ENCODE peak calls at places on chromosomes 12 and 14, in eight cellular contexts. V is coronary artery, Z is lower leg skin, W is tibial artery, L is A549, G is heart left ventricle, X is cardiac muscle cell, N is dorsolateral prefrontal cortex. C is an unnamed sample.

GRCh38 chr14:54394596-54394995 is 2.2 kb upstream of the CDKN3 start:
- DNase-seq in V (no peak), Z (no peak), W (no peak), L (no peak), G (no peak), X (no peak), N (no peak), C (no peak)

GRCh38 chr14:36660736-36661505 is 739 bp upstream of the PAX9 start:
- DNase-seq in V (no peak), Z (no peak), W (no peak), L (no peak), G (no peak), X (no peak), N (no peak), C (no peak)

GRCh38 chr12:79426121-79426520 is 264.6 kb downstream of the PAWR start:
- DNase-seq in V (no peak), Z (no peak), W (no peak), L (no peak), G (no peak), X (no peak), N (no peak), C (no peak)

GRCh38 chr12:106863185-106863584 is 88.7 kb downstream of the RIC8B start:
- DNase-seq in V (no peak), Z (no peak), W (no peak), L (no peak), G (no peak), X (no peak), N (no peak), C (no peak)

GRCh38 chr14:54933006-54933405 is 30.4 kb upstream of the GCH1 start:
- DNase-seq in V (no peak), Z (no peak), W (no peak), L (no peak), G (no peak), X (no peak), N (no peak), C (no peak)

GRCh38 chr12:75628511-75628910 is 117.1 kb upstream of the KRR1 start:
- DNase-seq in V (no peak), Z (no peak), W (no peak), L (no peak), G (no peak), X (no peak), N (no peak), C (no peak)

GRCh38 chr14:59632381-59632780 is 55.8 kb upstream of the CCDC175 start:
- DNase-seq in V (no peak), Z (no peak), W (no peak), L (peak), G (no peak), X (peak), N (no peak), C (no peak)

GRCh38 chr12:66662729-66663128 is 16.1 kb downstream of the GRIP1 start:
- DNase-seq in V (no peak), Z (no peak), W (no peak), L (no peak), G (no peak), X (peak), N (no peak), C (no peak)

GRCh38 chr14:103207038-103207403 is 83.8 kb downstream of the TNFAIP2 start:
- DNase-seq in V (peak), Z (peak), W (peak), L (no peak), G (peak), X (peak), N (peak), C (peak)

GRCh38 chr12:131065801-131066200 is 112.1 kb downstream of the ADGRD1 start:
- DNase-seq in V (peak), Z (no peak), W (no peak), L (no peak), G (no peak), X (no peak), N (no peak), C (no peak)

GRCh38 chr14:59389936-59390335 is 75.2 kb downstream of the GPR135 start:
- DNase-seq in V (no peak), Z (no peak), W (no peak), L (no peak), G (no peak), X (no peak), N (no peak), C (no peak)

GRCh38 chr12:100716658-100716948 is 78.0 kb upstream of the ANO4 start:
- DNase-seq in V (no peak), Z (no peak), W (no peak), L (no peak), G (no peak), X (peak), N (no peak), C (no peak)

GRCh38 chr12:12357697-12358476 is 1.0 kb downstream of the BORCS5 start:
- DNase-seq in V (no peak), Z (no peak), W (no peak), L (no peak), G (no peak), X (peak), N (peak), C (no peak)

GRCh38 chr14:36132826-36133225 is 43.7 kb downstream of the PTCSC3 start:
- DNase-seq in V (no peak), Z (no peak), W (no peak), L (no peak), G (no peak), X (no peak), N (no peak), C (no peak)

GRCh38 chr14:89990623-89991275 is 35.0 kb downstream of the TDP1 start:
- DNase-seq in V (no peak), Z (no peak), W (no peak), L (no peak), G (no peak), X (no peak), N (no peak), C (no peak)

GRCh38 chr14:67010602-67011001 is 178.6 kb upstream of the GARIN2 start:
- DNase-seq in V (no peak), Z (no peak), W (no peak), L (no peak), G (no peak), X (no peak), N (no peak), C (no peak)

GRCh38 chr12:132173135-132174014 is 29.1 kb downstream of the NOC4L start:
- DNase-seq in V (no peak), Z (no peak), W (no peak), L (no peak), G (peak), X (no peak), N (no peak), C (no peak)

GRCh38 chr14:28468191-28469151 is 298.1 kb upstream of the FOXG1 start:
- DNase-seq in V (no peak), Z (no peak), W (no peak), L (no peak), G (no peak), X (no peak), N (no peak), C (no peak)

GRCh38 chr12:130872179-130873096 is 572 bp downstream of the RAN start:
- DNase-seq in V (no peak), Z (no peak), W (no peak), L (peak), G (peak), X (peak), N (peak), C (no peak)

GRCh38 chr14:68670344-68670725 is 122.5 kb downstream of the ZFP36L1 start:
- DNase-seq in V (no peak), Z (no peak), W (peak), L (no peak), G (no peak), X (no peak), N (no peak), C (no peak)

GRCh38 chr12:64459388-64460024 is 7.6 kb downstream of the TBK1 start:
- DNase-seq in V (no peak), Z (no peak), W (no peak), L (no peak), G (no peak), X (no peak), N (no peak), C (no peak)

GRCh38 chr12:109892748-109893147 is 7.3 kb upstream of the TCHP start:
- DNase-seq in V (no peak), Z (no peak), W (no peak), L (no peak), G (no peak), X (no peak), N (no peak), C (no peak)

GRCh38 chr14:36105401-36105800 is 71.1 kb downstream of the PTCSC3 start:
- DNase-seq in V (no peak), Z (no peak), W (no peak), L (no peak), G (no peak), X (no peak), N (no peak), C (no peak)

GRCh38 chr14:91352101-91352500 is 65.5 kb downstream of the CCDC88C start:
- DNase-seq in V (no peak), Z (no peak), W (no peak), L (no peak), G (peak), X (peak), N (no peak), C (no peak)

GRCh38 chr12:106914796-106915634 is 40.7 kb upstream of the TMEM263 start:
- DNase-seq in V (no peak), Z (no peak), W (no peak), L (no peak), G (no peak), X (no peak), N (no peak), C (no peak)

GRCh38 chr12:111692575-111693210 is 6.8 kb downstream of the ACAD10 start:
- DNase-seq in V (no peak), Z (no peak), W (no peak), L (peak), G (no peak), X (peak), N (no peak), C (no peak)

GRCh38 chr12:43861015-43861846 is 25.4 kb downstream of the TMEM117 start:
- DNase-seq in V (no peak), Z (no peak), W (no peak), L (no peak), G (no peak), X (no peak), N (no peak), C (no peak)

GRCh38 chr14:38290601-38291190 is 34.8 kb upstream of the CLEC14A start:
- DNase-seq in V (no peak), Z (no peak), W (no peak), L (no peak), G (no peak), X (peak), N (no peak), C (no peak)

GRCh38 chr12:94710933-94711332 is 60.6 kb upstream of the TMCC3 start:
- DNase-seq in V (no peak), Z (no peak), W (no peak), L (peak), G (no peak), X (peak), N (no peak), C (no peak)

GRCh38 chr14:95183082-95183481 is 25.8 kb upstream of the DICER1 start:
- DNase-seq in V (peak), Z (no peak), W (no peak), L (no peak), G (no peak), X (no peak), N (no peak), C (no peak)

GRCh38 chr12:25769076-25769945 is 189.2 kb upstream of the RASSF8 start:
- DNase-seq in V (no peak), Z (no peak), W (no peak), L (peak), G (no peak), X (peak), N (no peak), C (no peak)

GRCh38 chr12:129245769-129246168 is 392.5 kb downstream of the GLT1D1 start:
- DNase-seq in V (no peak), Z (no peak), W (no peak), L (no peak), G (no peak), X (no peak), N (no peak), C (no peak)

GRCh38 chr14:104870368-104871144 is 5.5 kb downstream of the CEP170B start:
- DNase-seq in V (no peak), Z (no peak), W (no peak), L (peak), G (no peak), X (no peak), N (no peak), C (no peak)

GRCh38 chr12:67483871-67484554 is 164.5 kb upstream of the DYRK2 start:
- DNase-seq in V (no peak), Z (no peak), W (no peak), L (no peak), G (no peak), X (no peak), N (no peak), C (no peak)

GRCh38 chr14:23645812-23646647 is 9.9 kb downstream of the DHRS2 start:
- DNase-seq in V (no peak), Z (no peak), W (no peak), L (no peak), G (no peak), X (no peak), N (no peak), C (no peak)

GRCh38 chr14:22008098-22008412 is 334.4 kb upstream of the OR4E1 start:
- DNase-seq in V (no peak), Z (no peak), W (no peak), L (no peak), G (no peak), X (no peak), N (no peak), C (no peak)

GRCh38 chr14:67513631-67514108 is 19.4 kb upstream of the PLEKHH1 start:
- DNase-seq in V (no peak), Z (no peak), W (no peak), L (no peak), G (no peak), X (no peak), N (peak), C (no peak)

DNA sequence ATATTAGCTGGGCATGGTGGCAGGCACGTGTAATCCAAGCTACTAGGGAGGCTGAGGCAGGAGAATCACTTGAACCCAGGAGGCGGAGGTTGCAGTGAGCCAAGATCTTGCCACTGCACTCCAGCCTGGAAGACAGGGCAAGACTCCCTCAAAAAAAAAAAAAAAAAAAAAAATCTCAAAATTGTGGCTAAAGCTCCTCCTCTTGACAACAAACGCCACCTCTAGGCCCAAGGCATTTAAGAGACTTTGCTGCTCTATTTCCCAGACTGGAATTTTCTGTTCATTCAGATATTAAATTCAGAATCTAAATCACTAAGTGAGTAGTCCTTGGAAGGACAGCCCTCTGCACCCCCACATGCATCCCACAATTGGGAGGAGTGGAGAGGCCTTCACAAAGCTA is 1.4 kb downstream of the ZFYVE1 start:
- DNase-seq in V (no peak), Z (no peak), W (no peak), L (no peak), G (no peak), X (peak), N (no peak), C (no peak)
- H3K4me3 ChIP-seq in V (peak), Z (no peak), W (peak), L (no peak), G (peak), X (peak), N (peak), C (no peak)

GRCh38 chr14:75989134-75989533 is 3.6 kb downstream of the IFT43 start:
- DNase-seq in V (no peak), Z (peak), W (peak), L (no peak), G (peak), X (peak), N (no peak), C (peak)

GRCh38 chr14:75990297-75990696 is 4.7 kb downstream of the IFT43 start:
- DNase-seq in V (no peak), Z (no peak), W (no peak), L (no peak), G (no peak), X (no peak), N (no peak), C (no peak)

GRCh38 chr14:75995372-75996041 is 9.9 kb downstream of the IFT43 start:
- DNase-seq in V (peak), Z (no peak), W (peak), L (no peak), G (peak), X (peak), N (no peak), C (peak)

GRCh38 chr14:75993567-75994041 is 8.0 kb downstream of the IFT43 start:
- DNase-seq in V (no peak), Z (no peak), W (no peak), L (no peak), G (no peak), X (no peak), N (no peak), C (peak)

DNA sequence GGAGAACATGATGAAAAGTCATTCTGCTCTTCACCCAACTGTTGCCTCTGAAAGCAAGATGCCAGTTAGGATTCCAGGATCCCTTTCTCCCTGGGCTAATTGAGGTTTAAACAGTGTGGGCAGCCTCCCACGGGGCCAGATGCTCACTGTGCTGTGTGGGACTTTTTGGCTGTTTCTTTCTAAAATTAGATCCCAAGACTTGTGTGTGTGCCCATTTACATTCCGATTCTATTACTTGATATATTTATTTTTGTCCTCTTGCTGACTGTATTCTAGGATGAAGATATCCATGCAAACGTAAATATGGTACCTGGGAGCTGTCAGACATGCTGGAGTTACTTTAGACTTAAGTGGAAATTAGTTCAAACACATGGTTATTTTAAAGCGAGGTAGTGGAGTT is 6.2 kb downstream of the IFT43 start:
- DNase-seq in V (no peak), Z (no peak), W (no peak), L (no peak), G (no peak), X (no peak), N (no peak), C (no peak)
- TF ChIP-seq CTCF in V (no peak), Z (no peak), W (no peak), L (no peak), G (no peak), X (no peak), N (no peak), C (no peak)

GRCh38 chr12:53201170-53201541 is 5.9 kb downstream of the ITGB7 start:
- DNase-seq in V (no peak), Z (no peak), W (no peak), L (no peak), G (no peak), X (peak), N (no peak), C (no peak)
- H3K4me3 ChIP-seq in V (no peak), Z (no peak), W (no peak), L (no peak), G (no peak), X (no peak), N (no peak), C (no peak)

GRCh38 chr12:115947696-115948062 is 329.8 kb downstream of the MED13L start:
- DNase-seq in V (no peak), Z (no peak), W (no peak), L (no peak), G (no peak), X (no peak), N (no peak), C (no peak)
- TF ChIP-seq CTCF in V (no peak), Z (no peak), W (no peak), L (no peak), G (no peak), X (no peak), N (no peak), C (no peak)

DNA sequence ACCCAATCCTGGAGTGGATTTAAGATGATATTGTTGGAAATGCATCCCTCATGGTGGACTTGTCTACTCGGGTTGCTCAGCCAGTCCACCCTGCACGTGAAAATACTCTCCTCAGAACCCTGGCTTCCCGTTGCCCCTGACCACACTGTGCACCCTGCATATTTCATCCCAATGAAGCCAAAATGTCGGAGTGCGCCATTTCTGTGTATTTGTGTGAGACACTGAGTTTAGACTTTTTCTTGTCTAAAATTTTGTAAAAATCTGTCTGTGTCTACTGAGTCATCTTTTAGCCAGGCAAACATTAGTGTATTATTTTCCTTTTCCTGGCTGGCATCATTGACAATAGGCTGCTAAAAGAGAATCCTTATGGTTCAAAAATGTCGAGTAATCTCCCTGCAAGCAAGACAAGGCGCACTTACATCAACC is 485 bp upstream of the PNMA1 start:
- DNase-seq in V (no peak), Z (no peak), W (no peak), L (peak), G (no peak), X (peak), N (no peak), C (no peak)
- H3K4me3 ChIP-seq in V (peak), Z (no peak), W (peak), L (peak), G (peak), X (peak), N (peak), C (peak)

GRCh38 chr14:100015251-100015655 is 50.0 kb upstream of the EVL start:
- DNase-seq in V (no peak), Z (no peak), W (no peak), L (no peak), G (no peak), X (no peak), N (no peak), C (no peak)
- TF ChIP-seq CTCF in V (no peak), Z (no peak), W (no peak), L (no peak), G (no peak), X (no peak), N (no peak), C (no peak)

GRCh38 chr14:50792058-50792477 is 38.9 kb downstream of the NIN start:
- DNase-seq in V (no peak), Z (no peak), W (no peak), L (no peak), G (no peak), X (peak), N (no peak), C (no peak)

GRCh38 chr14:50794063-50794645 is 36.8 kb downstream of the NIN start:
- DNase-seq in V (no peak), Z (no peak), W (no peak), L (no peak), G (no peak), X (no peak), N (no peak), C (no peak)

GRCh38 chr14:50792634-50793068 is 38.3 kb downstream of the NIN start:
- DNase-seq in V (no peak), Z (no peak), W (no peak), L (no peak), G (peak), X (no peak), N (no peak), C (no peak)

GRCh38 chr14:50791201-50791600 is 39.8 kb downstream of the NIN start:
- DNase-seq in V (no peak), Z (no peak), W (no peak), L (no peak), G (no peak), X (no peak), N (no peak), C (no peak)

GRCh38 chr14:50790568-50790967 is 40.4 kb downstream of the NIN start:
- DNase-seq in V (no peak), Z (no peak), W (no peak), L (no peak), G (no peak), X (peak), N (no peak), C (no peak)
- H3K4me3 ChIP-seq in V (no peak), Z (no peak), W (no peak), L (no peak), G (peak), X (no peak), N (no peak), C (no peak)

GRCh38 chr14:70714055-70714550 is 72.4 kb downstream of the TTC9 start:
- DNase-seq in V (no peak), Z (no peak), W (no peak), L (peak), G (no peak), X (peak), N (peak), C (no peak)
- TF ChIP-seq CTCF in V (peak), Z (no peak), W (peak), L (peak), G (peak), X (peak), N (peak), C (peak)

C was measured in right atrium auricular region.